ENCODE peak calls at places on chromosomes 16 and 17, in five cellular contexts. One of them, this sample, is unnamed.

GRCh38 chr17:52147431-52147830 is 11.1 kb downstream of the CA10 start:
- DNase-seq in NCI-H2107: no peak
- DNase-seq in fibroblast of lung: peak; percentile 20
- DNase-seq in neural progenitor cell: no peak
- DNase-seq in epithelial cell of prostate: peak; percentile 68
- DNase-seq in this sample: no peak

GRCh38 chr16:3496386-3496785 is 1.1 kb upstream of the C16orf90 start:
- DNase-seq in epithelial cell of prostate: no peak
- DNase-seq in NCI-H2107: no peak
- DNase-seq in neural progenitor cell: no peak
- DNase-seq in fibroblast of lung: no peak
- DNase-seq in this sample: no peak

GRCh38 chr17:80347536-80347935 is 67.4 kb upstream of the ENDOV start:
- DNase-seq in NCI-H2107: no peak
- DNase-seq in neural progenitor cell: no peak
- DNase-seq in fibroblast of lung: no peak
- DNase-seq in epithelial cell of prostate: no peak
- DNase-seq in this sample: no peak

GRCh38 chr16:88833086-88833485 is 21.4 kb upstream of the APRT start:
- DNase-seq in NCI-H2107: no peak
- DNase-seq in epithelial cell of prostate: no peak
- DNase-seq in neural progenitor cell: no peak
- DNase-seq in fibroblast of lung: no peak
- DNase-seq in this sample: no peak

GRCh38 chr17:75864448-75864871 is 9.3 kb upstream of the WBP2 start:
- DNase-seq in NCI-H2107: no peak
- DNase-seq in neural progenitor cell: peak; percentile 32
- DNase-seq in fibroblast of lung: peak; percentile 60
- DNase-seq in epithelial cell of prostate: no peak
- DNase-seq in this sample: no peak

GRCh38 chr17:64343071-64343774 is 47.4 kb downstream of the PECAM1 start:
- DNase-seq in neural progenitor cell: no peak
- DNase-seq in NCI-H2107: no peak
- DNase-seq in fibroblast of lung: no peak
- DNase-seq in epithelial cell of prostate: no peak
- DNase-seq in this sample: no peak

GRCh38 chr17:68861602-68862001 is 93.6 kb downstream of the ABCA8 start:
- DNase-seq in fibroblast of lung: no peak
- DNase-seq in NCI-H2107: no peak
- DNase-seq in epithelial cell of prostate: no peak
- DNase-seq in neural progenitor cell: no peak
- DNase-seq in this sample: no peak

GRCh38 chr17:36553459-36553858 is 8.7 kb downstream of the GGNBP2 start:
- DNase-seq in neural progenitor cell: no peak
- DNase-seq in NCI-H2107: no peak
- DNase-seq in fibroblast of lung: no peak
- DNase-seq in epithelial cell of prostate: no peak
- DNase-seq in this sample: no peak

GRCh38 chr17:38663125-38663751 is 11.5 kb downstream of the EPOP start:
- DNase-seq in NCI-H2107: peak; percentile 73
- DNase-seq in epithelial cell of prostate: no peak
- DNase-seq in neural progenitor cell: peak; percentile 95
- DNase-seq in fibroblast of lung: peak; percentile 43
- DNase-seq in this sample: peak; percentile 42

GRCh38 chr16:75265911-75266701 is 14.7 kb upstream of the BCAR1 start:
- DNase-seq in neural progenitor cell: peak; percentile 95
- DNase-seq in epithelial cell of prostate: no peak
- DNase-seq in NCI-H2107: no peak
- DNase-seq in fibroblast of lung: no peak
- DNase-seq in this sample: no peak

GRCh38 chr16:66025751-66026150 is 340.7 kb upstream of the CDH5 start:
- DNase-seq in neural progenitor cell: no peak
- DNase-seq in epithelial cell of prostate: no peak
- DNase-seq in fibroblast of lung: no peak
- DNase-seq in NCI-H2107: no peak
- DNase-seq in this sample: no peak

GRCh38 chr16:89567656-89568594 is 7.4 kb downstream of the RPL13 start:
- DNase-seq in fibroblast of lung: no peak
- DNase-seq in NCI-H2107: no peak
- DNase-seq in epithelial cell of prostate: no peak
- DNase-seq in neural progenitor cell: no peak
- DNase-seq in this sample: no peak

GRCh38 chr17:44959821-44960523 is 8.1 kb downstream of the C1QL1 start:
- DNase-seq in neural progenitor cell: no peak
- DNase-seq in fibroblast of lung: no peak
- DNase-seq in epithelial cell of prostate: no peak
- DNase-seq in NCI-H2107: no peak
- DNase-seq in this sample: no peak

GRCh38 chr17:27236710-27237315 is 57.1 kb upstream of the WSB1 start:
- DNase-seq in neural progenitor cell: peak; percentile 73
- DNase-seq in epithelial cell of prostate: no peak
- DNase-seq in NCI-H2107: no peak
- DNase-seq in fibroblast of lung: peak; percentile 45
- DNase-seq in this sample: peak; percentile 26

GRCh38 chr17:70208825-70209555 is 39.7 kb downstream of the KCNJ2 start:
- DNase-seq in NCI-H2107: no peak
- DNase-seq in epithelial cell of prostate: no peak
- DNase-seq in fibroblast of lung: no peak
- DNase-seq in neural progenitor cell: no peak
- DNase-seq in this sample: no peak

GRCh38 chr16:89193021-89193575 is 7.2 kb downstream of the SLC22A31 start:
- DNase-seq in neural progenitor cell: peak; percentile 63
- DNase-seq in fibroblast of lung: peak; percentile 91
- DNase-seq in NCI-H2107: no peak
- DNase-seq in epithelial cell of prostate: no peak
- DNase-seq in this sample: no peak

This sample was measured in NCI-H2081 treated with DMSO at 0.1 percent for 48 hours.